ENCODE peak calls at places on chromosomes 3 and 15, in four cellular contexts. One of them, this sample, is unnamed.

GRCh38 chr3:159189994-159190669 is 388.3 kb downstream of the MFSD1 start:
- DNase-seq in astrocyte: peak
- DNase-seq in NCI-H1105 treated with DMSO at 0.1 percent for 48 hours: no peak
- DNase-seq in nucleus accumbens: no peak
- DNase-seq in this sample: no peak

GRCh38 chr3:30300844-30301243 is 305.6 kb upstream of the TGFBR2 start:
- DNase-seq in astrocyte: no peak
- DNase-seq in nucleus accumbens: no peak
- DNase-seq in NCI-H1105 treated with DMSO at 0.1 percent for 48 hours: no peak
- DNase-seq in this sample: no peak

GRCh38 chr3:107268461-107268860 is 108.8 kb upstream of the CCDC54 start:
- DNase-seq in NCI-H1105 treated with DMSO at 0.1 percent for 48 hours: no peak
- DNase-seq in nucleus accumbens: no peak
- DNase-seq in astrocyte: no peak
- DNase-seq in this sample: no peak

GRCh38 chr3:196631655-196632032 is 7.8 kb upstream of the NRROS start:
- DNase-seq in NCI-H1105 treated with DMSO at 0.1 percent for 48 hours: peak
- DNase-seq in astrocyte: no peak
- DNase-seq in nucleus accumbens: no peak
- DNase-seq in this sample: no peak

GRCh38 chr3:168736202-168736601 is 640.5 kb upstream of the GOLIM4 start:
- DNase-seq in nucleus accumbens: no peak
- DNase-seq in astrocyte: no peak
- DNase-seq in NCI-H1105 treated with DMSO at 0.1 percent for 48 hours: no peak
- DNase-seq in this sample: no peak

GRCh38 chr15:37122703-37123102 is 22.4 kb upstream of the MEIS2 start:
- DNase-seq in nucleus accumbens: no peak
- DNase-seq in astrocyte: no peak
- DNase-seq in NCI-H1105 treated with DMSO at 0.1 percent for 48 hours: no peak
- DNase-seq in this sample: no peak

GRCh38 chr3:132232231-132232792 is 84.9 kb upstream of the ACP3 start:
- DNase-seq in astrocyte: peak
- DNase-seq in nucleus accumbens: no peak
- DNase-seq in NCI-H1105 treated with DMSO at 0.1 percent for 48 hours: peak
- DNase-seq in this sample: no peak

GRCh38 chr3:152434142-152434541 is 165.4 kb downstream of the MBNL1 start:
- DNase-seq in NCI-H1105 treated with DMSO at 0.1 percent for 48 hours: no peak
- DNase-seq in nucleus accumbens: no peak
- DNase-seq in astrocyte: no peak
- DNase-seq in this sample: no peak

GRCh38 chr15:94225616-94226015 is 5.7 kb upstream of the MCTP2 start:
- DNase-seq in astrocyte: peak
- DNase-seq in NCI-H1105 treated with DMSO at 0.1 percent for 48 hours: no peak
- DNase-seq in nucleus accumbens: no peak
- DNase-seq in this sample: no peak

GRCh38 chr3:185152433-185153169 is at the start of gene C3orf70:
- DNase-seq in NCI-H1105 treated with DMSO at 0.1 percent for 48 hours: peak
- DNase-seq in nucleus accumbens: peak
- DNase-seq in astrocyte: peak
- DNase-seq in this sample: no peak

GRCh38 chr3:29668728-29669127 is 387.9 kb downstream of the RBMS3 start:
- DNase-seq in astrocyte: no peak
- DNase-seq in NCI-H1105 treated with DMSO at 0.1 percent for 48 hours: no peak
- DNase-seq in nucleus accumbens: no peak
- DNase-seq in this sample: no peak

GRCh38 chr3:52277972-52278509 is 408 bp downstream of the WDR82 start:
- DNase-seq in NCI-H1105 treated with DMSO at 0.1 percent for 48 hours: no peak
- DNase-seq in astrocyte: no peak
- DNase-seq in nucleus accumbens: no peak
- DNase-seq in this sample: no peak